ENCODE peak calls at places on chromosomes 12 and 14, in six cellular contexts. C is trophoblast cell, T is thyroid gland, K is psoas muscle, R is NT2/D1, X is body of pancreas. W is an unnamed sample. For H3K9me3, the result is how much of the 10 kb centered on the place peaks cover.

GRCh38 chr14:76203086-76204001 is 51.6 kb downstream of the GPATCH2L start:
- DNase-seq in C (peak), T (no peak), K (no peak), R (no peak), X (no peak), W (no peak)

GRCh38 chr12:12562016-12562483 is 613 bp downstream of the DUSP16 start:
- DNase-seq in C (peak), T (peak), K (no peak), R (peak), X (peak), W (no peak)

GRCh38 chr14:99660006-99660566 is 15.2 kb downstream of the HHIPL1 start:
- DNase-seq in C (no peak), T (peak), K (no peak), R (no peak), X (no peak), W (no peak)

GRCh38 chr12:119649202-119649808 is 18.6 kb upstream of the PRKAB1 start:
- DNase-seq in C (no peak), T (no peak), K (no peak), R (no peak), X (no peak), W (no peak)

GRCh38 chr12:31629756-31630732 is 29.4 kb upstream of the ETFBKMT start:
- DNase-seq in C (no peak), T (no peak), K (peak), R (no peak), X (peak), W (no peak)

GRCh38 chr14:94128216-94128839 is 1.1 kb downstream of the IFI27L2 start:
- DNase-seq in C (no peak), T (no peak), K (no peak), R (no peak), X (no peak), W (no peak)

GRCh38 chr12:49922349-49923034 is 18.8 kb upstream of the FAIM2 start:
- DNase-seq in C (no peak), T (no peak), K (peak), R (no peak), X (peak), W (no peak)

GRCh38 chr12:121214171-121214777 is 4.3 kb downstream of the P2RX4 start:
- DNase-seq in C (peak), T (no peak), K (no peak), R (no peak), X (no peak), W (no peak)

GRCh38 chr12:127628655-127629054 is 638.3 kb upstream of the TMEM132C start:
- DNase-seq in C (no peak), T (no peak), K (no peak), R (no peak), X (no peak), W (no peak)

GRCh38 chr12:124470139-124470538 is 97.3 kb downstream of the NCOR2 start:
- DNase-seq in C (no peak), T (no peak), K (no peak), R (no peak), X (no peak), W (no peak)
- H3K9me3 ChIP-seq in C (under half), T (under half), K (under half), R (half or more), X (under half), W (under half)

GRCh38 chr12:54736549-54736948 is 88.4 kb upstream of the DCD start:
- DNase-seq in C (no peak), T (no peak), K (no peak), R (no peak), X (no peak), W (no peak)
- H3K4me3 ChIP-seq in C (no peak), T (no peak), K (no peak), R (no peak), X (no peak), W (no peak)

GRCh38 chr12:133203344-133204263 is 22.3 kb downstream of the ZNF268 start:
- DNase-seq in C (no peak), T (no peak), K (no peak), R (no peak), X (no peak), W (no peak)
- H3K9me3 ChIP-seq in C (under half), T (under half), K (half or more), R (half or more), X (under half), W (half or more)

DNA sequence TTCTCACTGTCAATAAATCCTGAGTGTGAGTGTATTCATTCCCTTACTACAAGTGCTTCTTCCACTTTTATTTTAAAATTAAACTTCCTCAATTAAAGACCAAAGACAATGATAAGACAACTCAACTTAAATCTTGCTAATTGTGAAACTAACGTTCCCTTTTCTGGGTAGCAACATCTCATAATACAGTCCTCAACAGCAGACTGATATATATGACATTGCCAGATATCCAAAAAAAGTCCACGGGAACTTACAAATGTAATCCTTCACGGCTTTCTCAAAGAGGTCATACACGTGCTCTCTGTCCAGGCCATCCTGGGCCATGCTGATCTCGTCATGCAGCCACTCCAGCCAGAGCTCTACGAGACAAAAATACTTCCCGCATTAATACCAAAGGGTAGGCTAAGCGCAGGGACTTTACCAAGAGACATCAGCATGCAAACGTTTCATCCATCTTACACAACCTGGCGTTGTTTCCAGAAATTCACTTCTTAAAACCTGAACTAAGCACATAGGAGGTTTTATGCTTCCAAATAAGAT is 13.3 kb downstream of the SART3 start:
- DNase-seq in C (peak), T (no peak), K (no peak), R (no peak), X (no peak), W (no peak)
- H3K4me3 ChIP-seq in C (no peak), T (no peak), K (no peak), R (no peak), X (no peak), W (no peak)

GRCh38 chr12:132998742-132999141 is 12.6 kb downstream of the ZNF26 start:
- DNase-seq in C (no peak), T (no peak), K (no peak), R (no peak), X (no peak), W (no peak)
- H3K9me3 ChIP-seq in C (under half), T (under half), K (half or more), R (under half), X (under half), W (under half)

W was measured in HAP-1.